ENCODE peak calls at places on chromosomes 13 and 19, in nine cellular contexts. One of them, this sample, is unnamed.
A peak's percentile ranks its signal among the peaks of the same experiment; 100 is the strongest.

GRCh38 chr13:37076818-37077217 is 17.3 kb upstream of the SUPT20H start:
- DNase-seq in stimulated activated naive CD8-positive, alpha-beta T cell treated with anti-CD3 and anti-CD28 coated beads, Interleukin-15, amount 100 ng/mL, for 72 hours: no peak
- DNase-seq in GM13976: no peak
- DNase-seq in GM04504: no peak
- DNase-seq in HFF-Myc: no peak
- DNase-seq in AG09309: no peak
- DNase-seq in activated CD4-positive, alpha-beta T cell treated with anti-CD3 and anti-CD28 coated beads, Interleukin-2, amount 10 ng/mL, durations not matched to agents 7 days and 5 days: no peak
- DNase-seq in SHP77 treated with DMSO at 0.1 percent for 48 hours: no peak
- DNase-seq in left ventricle myocardium superior: no peak
- DNase-seq in this sample: no peak

GRCh38 chr13:40472427-40473220 is 193.8 kb downstream of the FOXO1 start:
- DNase-seq in SHP77 treated with DMSO at 0.1 percent for 48 hours: no peak
- DNase-seq in HFF-Myc: no peak
- DNase-seq in AG09309: no peak
- DNase-seq in GM13976: no peak
- DNase-seq in stimulated activated naive CD8-positive, alpha-beta T cell treated with anti-CD3 and anti-CD28 coated beads, Interleukin-15, amount 100 ng/mL, for 72 hours: no peak
- DNase-seq in left ventricle myocardium superior: no peak
- DNase-seq in activated CD4-positive, alpha-beta T cell treated with anti-CD3 and anti-CD28 coated beads, Interleukin-2, amount 10 ng/mL, durations not matched to agents 7 days and 5 days: no peak
- DNase-seq in GM04504: no peak
- DNase-seq in this sample: no peak

GRCh38 chr13:37407156-37407555 is 191.4 kb downstream of the POSTN start:
- DNase-seq in left ventricle myocardium superior: no peak
- DNase-seq in stimulated activated naive CD8-positive, alpha-beta T cell treated with anti-CD3 and anti-CD28 coated beads, Interleukin-15, amount 100 ng/mL, for 72 hours: no peak
- DNase-seq in GM13976: no peak
- DNase-seq in AG09309: no peak
- DNase-seq in HFF-Myc: no peak
- DNase-seq in activated CD4-positive, alpha-beta T cell treated with anti-CD3 and anti-CD28 coated beads, Interleukin-2, amount 10 ng/mL, durations not matched to agents 7 days and 5 days: no peak
- DNase-seq in GM04504: no peak
- DNase-seq in SHP77 treated with DMSO at 0.1 percent for 48 hours: no peak
- DNase-seq in this sample: no peak

GRCh38 chr13:40596484-40596883 is 70.0 kb downstream of the FOXO1 start:
- DNase-seq in GM13976: no peak
- DNase-seq in HFF-Myc: no peak
- DNase-seq in stimulated activated naive CD8-positive, alpha-beta T cell treated with anti-CD3 and anti-CD28 coated beads, Interleukin-15, amount 100 ng/mL, for 72 hours: no peak
- DNase-seq in GM04504: no peak
- DNase-seq in SHP77 treated with DMSO at 0.1 percent for 48 hours: no peak
- DNase-seq in activated CD4-positive, alpha-beta T cell treated with anti-CD3 and anti-CD28 coated beads, Interleukin-2, amount 10 ng/mL, durations not matched to agents 7 days and 5 days: no peak
- DNase-seq in left ventricle myocardium superior: no peak
- DNase-seq in AG09309: no peak
- DNase-seq in this sample: no peak

GRCh38 chr19:8423821-8424223 is 10.7 kb downstream of the MARCHF2 start:
- DNase-seq in GM13976: peak; percentile 12
- DNase-seq in AG09309: peak; percentile 92
- DNase-seq in SHP77 treated with DMSO at 0.1 percent for 48 hours: no peak
- DNase-seq in GM04504: peak; percentile 97
- DNase-seq in HFF-Myc: peak; percentile 94
- DNase-seq in left ventricle myocardium superior: peak; percentile 94
- DNase-seq in stimulated activated naive CD8-positive, alpha-beta T cell treated with anti-CD3 and anti-CD28 coated beads, Interleukin-15, amount 100 ng/mL, for 72 hours: no peak
- DNase-seq in activated CD4-positive, alpha-beta T cell treated with anti-CD3 and anti-CD28 coated beads, Interleukin-2, amount 10 ng/mL, durations not matched to agents 7 days and 5 days: no peak
- DNase-seq in this sample: peak; percentile 99

GRCh38 chr19:5340637-5341447 is at the start of gene PTPRS:
- DNase-seq in AG09309: no peak
- DNase-seq in SHP77 treated with DMSO at 0.1 percent for 48 hours: peak; percentile 32
- DNase-seq in left ventricle myocardium superior: peak; percentile 88
- DNase-seq in stimulated activated naive CD8-positive, alpha-beta T cell treated with anti-CD3 and anti-CD28 coated beads, Interleukin-15, amount 100 ng/mL, for 72 hours: peak; percentile 69
- DNase-seq in HFF-Myc: no peak
- DNase-seq in GM13976: peak; percentile 95
- DNase-seq in GM04504: peak; percentile 47
- DNase-seq in activated CD4-positive, alpha-beta T cell treated with anti-CD3 and anti-CD28 coated beads, Interleukin-2, amount 10 ng/mL, durations not matched to agents 7 days and 5 days: peak; percentile 46
- DNase-seq in this sample: peak; percentile 84

GRCh38 chr13:86731987-86732386 is 932.8 kb upstream of the SLITRK6 start:
- DNase-seq in SHP77 treated with DMSO at 0.1 percent for 48 hours: no peak
- DNase-seq in AG09309: no peak
- DNase-seq in HFF-Myc: no peak
- DNase-seq in stimulated activated naive CD8-positive, alpha-beta T cell treated with anti-CD3 and anti-CD28 coated beads, Interleukin-15, amount 100 ng/mL, for 72 hours: no peak
- DNase-seq in activated CD4-positive, alpha-beta T cell treated with anti-CD3 and anti-CD28 coated beads, Interleukin-2, amount 10 ng/mL, durations not matched to agents 7 days and 5 days: no peak
- DNase-seq in left ventricle myocardium superior: no peak
- DNase-seq in GM04504: no peak
- DNase-seq in GM13976: no peak
- DNase-seq in this sample: no peak

GRCh38 chr19:46624958-46625661 is at the start of gene PTGIR:
- DNase-seq in SHP77 treated with DMSO at 0.1 percent for 48 hours: no peak
- DNase-seq in GM04504: peak; percentile 81
- DNase-seq in HFF-Myc: peak; percentile 46
- DNase-seq in left ventricle myocardium superior: peak; percentile 82
- DNase-seq in GM13976: peak; percentile 72
- DNase-seq in stimulated activated naive CD8-positive, alpha-beta T cell treated with anti-CD3 and anti-CD28 coated beads, Interleukin-15, amount 100 ng/mL, for 72 hours: no peak
- DNase-seq in activated CD4-positive, alpha-beta T cell treated with anti-CD3 and anti-CD28 coated beads, Interleukin-2, amount 10 ng/mL, durations not matched to agents 7 days and 5 days: peak; percentile 26
- DNase-seq in AG09309: no peak
- DNase-seq in this sample: peak; percentile 89

GRCh38 chr19:48455908-48456562 is 661 bp downstream of the KCNJ14 start:
- DNase-seq in GM04504: no peak
- DNase-seq in GM13976: no peak
- DNase-seq in activated CD4-positive, alpha-beta T cell treated with anti-CD3 and anti-CD28 coated beads, Interleukin-2, amount 10 ng/mL, durations not matched to agents 7 days and 5 days: no peak
- DNase-seq in left ventricle myocardium superior: no peak
- DNase-seq in HFF-Myc: no peak
- DNase-seq in stimulated activated naive CD8-positive, alpha-beta T cell treated with anti-CD3 and anti-CD28 coated beads, Interleukin-15, amount 100 ng/mL, for 72 hours: no peak
- DNase-seq in AG09309: no peak
- DNase-seq in SHP77 treated with DMSO at 0.1 percent for 48 hours: no peak
- DNase-seq in this sample: no peak

GRCh38 chr19:38441660-38442348 is 8.3 kb downstream of the RYR1 start:
- DNase-seq in AG09309: no peak
- DNase-seq in activated CD4-positive, alpha-beta T cell treated with anti-CD3 and anti-CD28 coated beads, Interleukin-2, amount 10 ng/mL, durations not matched to agents 7 days and 5 days: no peak
- DNase-seq in left ventricle myocardium superior: no peak
- DNase-seq in SHP77 treated with DMSO at 0.1 percent for 48 hours: no peak
- DNase-seq in HFF-Myc: no peak
- DNase-seq in GM13976: peak; percentile 74
- DNase-seq in GM04504: no peak
- DNase-seq in stimulated activated naive CD8-positive, alpha-beta T cell treated with anti-CD3 and anti-CD28 coated beads, Interleukin-15, amount 100 ng/mL, for 72 hours: no peak
- DNase-seq in this sample: peak; percentile 19

GRCh38 chr13:55652657-55653056 is 1488.1 kb upstream of the PRR20A start:
- DNase-seq in left ventricle myocardium superior: no peak
- DNase-seq in stimulated activated naive CD8-positive, alpha-beta T cell treated with anti-CD3 and anti-CD28 coated beads, Interleukin-15, amount 100 ng/mL, for 72 hours: no peak
- DNase-seq in activated CD4-positive, alpha-beta T cell treated with anti-CD3 and anti-CD28 coated beads, Interleukin-2, amount 10 ng/mL, durations not matched to agents 7 days and 5 days: no peak
- DNase-seq in AG09309: no peak
- DNase-seq in GM04504: no peak
- DNase-seq in GM13976: no peak
- DNase-seq in HFF-Myc: no peak
- DNase-seq in SHP77 treated with DMSO at 0.1 percent for 48 hours: no peak
- DNase-seq in this sample: no peak

GRCh38 chr13:30125422-30126073 is 181.8 kb downstream of the KATNAL1 start:
- DNase-seq in activated CD4-positive, alpha-beta T cell treated with anti-CD3 and anti-CD28 coated beads, Interleukin-2, amount 10 ng/mL, durations not matched to agents 7 days and 5 days: no peak
- DNase-seq in GM04504: peak; percentile 85
- DNase-seq in SHP77 treated with DMSO at 0.1 percent for 48 hours: peak; percentile 15
- DNase-seq in left ventricle myocardium superior: no peak
- DNase-seq in HFF-Myc: peak; percentile 77
- DNase-seq in GM13976: no peak
- DNase-seq in AG09309: peak; percentile 95
- DNase-seq in stimulated activated naive CD8-positive, alpha-beta T cell treated with anti-CD3 and anti-CD28 coated beads, Interleukin-15, amount 100 ng/mL, for 72 hours: no peak
- DNase-seq in this sample: peak; percentile 92

GRCh38 chr19:23377276-23377675 is 18.0 kb downstream of the ZNF91 start:
- DNase-seq in activated CD4-positive, alpha-beta T cell treated with anti-CD3 and anti-CD28 coated beads, Interleukin-2, amount 10 ng/mL, durations not matched to agents 7 days and 5 days: no peak
- DNase-seq in stimulated activated naive CD8-positive, alpha-beta T cell treated with anti-CD3 and anti-CD28 coated beads, Interleukin-15, amount 100 ng/mL, for 72 hours: no peak
- DNase-seq in SHP77 treated with DMSO at 0.1 percent for 48 hours: no peak
- DNase-seq in AG09309: no peak
- DNase-seq in HFF-Myc: no peak
- DNase-seq in left ventricle myocardium superior: no peak
- DNase-seq in GM13976: no peak
- DNase-seq in GM04504: no peak
- DNase-seq in this sample: no peak

GRCh38 chr19:13022859-13023636 is 27.8 kb downstream of the NFIX start:
- DNase-seq in SHP77 treated with DMSO at 0.1 percent for 48 hours: no peak
- DNase-seq in left ventricle myocardium superior: peak; percentile 88
- DNase-seq in AG09309: peak; percentile 96
- DNase-seq in GM13976: peak; percentile 77
- DNase-seq in GM04504: peak; percentile 94
- DNase-seq in activated CD4-positive, alpha-beta T cell treated with anti-CD3 and anti-CD28 coated beads, Interleukin-2, amount 10 ng/mL, durations not matched to agents 7 days and 5 days: no peak
- DNase-seq in HFF-Myc: peak; percentile 81
- DNase-seq in stimulated activated naive CD8-positive, alpha-beta T cell treated with anti-CD3 and anti-CD28 coated beads, Interleukin-15, amount 100 ng/mL, for 72 hours: no peak
- DNase-seq in this sample: peak; percentile 96

GRCh38 chr19:18007939-18008673 is at the start of gene ARRDC2:
- DNase-seq in GM13976: peak; percentile 98
- DNase-seq in GM04504: peak; percentile 80
- DNase-seq in AG09309: peak; percentile 42
- DNase-seq in stimulated activated naive CD8-positive, alpha-beta T cell treated with anti-CD3 and anti-CD28 coated beads, Interleukin-15, amount 100 ng/mL, for 72 hours: peak; percentile 85
- DNase-seq in SHP77 treated with DMSO at 0.1 percent for 48 hours: no peak
- DNase-seq in activated CD4-positive, alpha-beta T cell treated with anti-CD3 and anti-CD28 coated beads, Interleukin-2, amount 10 ng/mL, durations not matched to agents 7 days and 5 days: peak; percentile 89
- DNase-seq in HFF-Myc: peak; percentile 44
- DNase-seq in left ventricle myocardium superior: peak; percentile 95
- DNase-seq in this sample: peak; percentile 95

GRCh38 chr13:98370806-98371553 is 193.9 kb upstream of the RNF113B start:
- DNase-seq in stimulated activated naive CD8-positive, alpha-beta T cell treated with anti-CD3 and anti-CD28 coated beads, Interleukin-15, amount 100 ng/mL, for 72 hours: no peak
- DNase-seq in left ventricle myocardium superior: peak; percentile 73
- DNase-seq in GM04504: peak; percentile 85
- DNase-seq in SHP77 treated with DMSO at 0.1 percent for 48 hours: no peak
- DNase-seq in AG09309: peak; percentile 82
- DNase-seq in HFF-Myc: peak; percentile 77
- DNase-seq in activated CD4-positive, alpha-beta T cell treated with anti-CD3 and anti-CD28 coated beads, Interleukin-2, amount 10 ng/mL, durations not matched to agents 7 days and 5 days: no peak
- DNase-seq in GM13976: no peak
- DNase-seq in this sample: peak; percentile 80

GRCh38 chr13:99311137-99311536 is 3.9 kb upstream of the GPR183 start:
- DNase-seq in AG09309: no peak
- DNase-seq in stimulated activated naive CD8-positive, alpha-beta T cell treated with anti-CD3 and anti-CD28 coated beads, Interleukin-15, amount 100 ng/mL, for 72 hours: no peak
- DNase-seq in GM04504: no peak
- DNase-seq in left ventricle myocardium superior: no peak
- DNase-seq in SHP77 treated with DMSO at 0.1 percent for 48 hours: no peak
- DNase-seq in GM13976: no peak
- DNase-seq in HFF-Myc: no peak
- DNase-seq in activated CD4-positive, alpha-beta T cell treated with anti-CD3 and anti-CD28 coated beads, Interleukin-2, amount 10 ng/mL, durations not matched to agents 7 days and 5 days: no peak
- DNase-seq in this sample: no peak

GRCh38 chr13:27203854-27204253 is 32.2 kb upstream of the USP12 start:
- DNase-seq in HFF-Myc: no peak
- DNase-seq in SHP77 treated with DMSO at 0.1 percent for 48 hours: no peak
- DNase-seq in activated CD4-positive, alpha-beta T cell treated with anti-CD3 and anti-CD28 coated beads, Interleukin-2, amount 10 ng/mL, durations not matched to agents 7 days and 5 days: no peak
- DNase-seq in GM04504: no peak
- DNase-seq in stimulated activated naive CD8-positive, alpha-beta T cell treated with anti-CD3 and anti-CD28 coated beads, Interleukin-15, amount 100 ng/mL, for 72 hours: no peak
- DNase-seq in AG09309: no peak
- DNase-seq in GM13976: no peak
- DNase-seq in left ventricle myocardium superior: no peak
- DNase-seq in this sample: peak; percentile 41

GRCh38 chr19:5926641-5927438 is 12.8 kb downstream of the CAPS start:
- DNase-seq in left ventricle myocardium superior: peak; percentile 64
- DNase-seq in activated CD4-positive, alpha-beta T cell treated with anti-CD3 and anti-CD28 coated beads, Interleukin-2, amount 10 ng/mL, durations not matched to agents 7 days and 5 days: no peak
- DNase-seq in GM04504: peak; percentile 94
- DNase-seq in HFF-Myc: peak; percentile 67
- DNase-seq in stimulated activated naive CD8-positive, alpha-beta T cell treated with anti-CD3 and anti-CD28 coated beads, Interleukin-15, amount 100 ng/mL, for 72 hours: no peak
- DNase-seq in GM13976: no peak
- DNase-seq in AG09309: peak; percentile 83
- DNase-seq in SHP77 treated with DMSO at 0.1 percent for 48 hours: no peak
- DNase-seq in this sample: peak; percentile 64

GRCh38 chr19:16588089-16588823 is 16.0 kb upstream of the SLC35E1 start:
- DNase-seq in HFF-Myc: no peak
- DNase-seq in SHP77 treated with DMSO at 0.1 percent for 48 hours: peak; percentile 86
- DNase-seq in left ventricle myocardium superior: peak; percentile 51
- DNase-seq in AG09309: no peak
- DNase-seq in activated CD4-positive, alpha-beta T cell treated with anti-CD3 and anti-CD28 coated beads, Interleukin-2, amount 10 ng/mL, durations not matched to agents 7 days and 5 days: peak; percentile 66
- DNase-seq in GM13976: peak; percentile 86
- DNase-seq in stimulated activated naive CD8-positive, alpha-beta T cell treated with anti-CD3 and anti-CD28 coated beads, Interleukin-15, amount 100 ng/mL, for 72 hours: peak; percentile 68
- DNase-seq in GM04504: no peak
- DNase-seq in this sample: peak; percentile 43

GRCh38 chr13:46015374-46015773 is 37.2 kb downstream of the ZC3H13 start:
- DNase-seq in GM04504: no peak
- DNase-seq in left ventricle myocardium superior: no peak
- DNase-seq in GM13976: no peak
- DNase-seq in HFF-Myc: no peak
- DNase-seq in SHP77 treated with DMSO at 0.1 percent for 48 hours: no peak
- DNase-seq in activated CD4-positive, alpha-beta T cell treated with anti-CD3 and anti-CD28 coated beads, Interleukin-2, amount 10 ng/mL, durations not matched to agents 7 days and 5 days: no peak
- DNase-seq in stimulated activated naive CD8-positive, alpha-beta T cell treated with anti-CD3 and anti-CD28 coated beads, Interleukin-15, amount 100 ng/mL, for 72 hours: no peak
- DNase-seq in AG09309: peak; percentile 5
- DNase-seq in this sample: no peak

GRCh38 chr13:110012102-110012739 is 225.8 kb upstream of the IRS2 start:
- DNase-seq in SHP77 treated with DMSO at 0.1 percent for 48 hours: no peak
- DNase-seq in stimulated activated naive CD8-positive, alpha-beta T cell treated with anti-CD3 and anti-CD28 coated beads, Interleukin-15, amount 100 ng/mL, for 72 hours: no peak
- DNase-seq in AG09309: peak; percentile 83
- DNase-seq in GM04504: peak; percentile 66
- DNase-seq in activated CD4-positive, alpha-beta T cell treated with anti-CD3 and anti-CD28 coated beads, Interleukin-2, amount 10 ng/mL, durations not matched to agents 7 days and 5 days: no peak
- DNase-seq in GM13976: no peak
- DNase-seq in HFF-Myc: peak; percentile 99
- DNase-seq in left ventricle myocardium superior: no peak
- DNase-seq in this sample: peak; percentile 96

GRCh38 chr13:49062297-49062896 is 86.7 kb downstream of the FNDC3A start:
- DNase-seq in activated CD4-positive, alpha-beta T cell treated with anti-CD3 and anti-CD28 coated beads, Interleukin-2, amount 10 ng/mL, durations not matched to agents 7 days and 5 days: no peak
- DNase-seq in SHP77 treated with DMSO at 0.1 percent for 48 hours: no peak
- DNase-seq in left ventricle myocardium superior: no peak
- DNase-seq in GM13976: no peak
- DNase-seq in stimulated activated naive CD8-positive, alpha-beta T cell treated with anti-CD3 and anti-CD28 coated beads, Interleukin-15, amount 100 ng/mL, for 72 hours: no peak
- DNase-seq in GM04504: no peak
- DNase-seq in HFF-Myc: no peak
- DNase-seq in AG09309: no peak
- DNase-seq in this sample: no peak

GRCh38 chr19:4014541-4015491 is 7.3 kb downstream of the PIAS4 start:
- DNase-seq in GM04504: no peak
- DNase-seq in HFF-Myc: no peak
- DNase-seq in activated CD4-positive, alpha-beta T cell treated with anti-CD3 and anti-CD28 coated beads, Interleukin-2, amount 10 ng/mL, durations not matched to agents 7 days and 5 days: peak; percentile 57
- DNase-seq in stimulated activated naive CD8-positive, alpha-beta T cell treated with anti-CD3 and anti-CD28 coated beads, Interleukin-15, amount 100 ng/mL, for 72 hours: no peak
- DNase-seq in AG09309: no peak
- DNase-seq in left ventricle myocardium superior: peak; percentile 65
- DNase-seq in SHP77 treated with DMSO at 0.1 percent for 48 hours: no peak
- DNase-seq in GM13976: no peak
- DNase-seq in this sample: no peak

GRCh38 chr13:111033172-111034133 is 81.7 kb upstream of the ARHGEF7 start:
- DNase-seq in AG09309: no peak
- DNase-seq in GM13976: no peak
- DNase-seq in activated CD4-positive, alpha-beta T cell treated with anti-CD3 and anti-CD28 coated beads, Interleukin-2, amount 10 ng/mL, durations not matched to agents 7 days and 5 days: no peak
- DNase-seq in GM04504: no peak
- DNase-seq in HFF-Myc: no peak
- DNase-seq in SHP77 treated with DMSO at 0.1 percent for 48 hours: no peak
- DNase-seq in stimulated activated naive CD8-positive, alpha-beta T cell treated with anti-CD3 and anti-CD28 coated beads, Interleukin-15, amount 100 ng/mL, for 72 hours: no peak
- DNase-seq in left ventricle myocardium superior: no peak
- DNase-seq in this sample: no peak

This sample was measured in cardiac fibroblast.